ENCODE peak calls at places on chromosome 10, in six cellular contexts. A, S, P, L, H and X are unnamed samples.

GRCh38 chr10:99711129-99711719 is 20.7 kb downstream of the COX15 start:
- DNase-seq in L (peak), S (peak), P (peak), H (peak), A (peak), X (peak)

GRCh38 chr10:5618829-5619228 is 47.6 kb downstream of the ASB13 start:
- DNase-seq in S (no peak), P (no peak), A (no peak), L (peak), H (no peak), X (no peak)

GRCh38 chr10:127997937-127998336 is 91.0 kb downstream of the PTPRE start:
- DNase-seq in H (no peak), A (no peak), S (no peak), P (no peak), L (no peak), X (peak)

GRCh38 chr10:133260895-133261725 is 15.6 kb downstream of the ADAM8 start:
- DNase-seq in A (no peak), H (no peak), L (peak), P (peak), S (no peak), X (peak)

GRCh38 chr10:84743483-84743882 is 415.1 kb downstream of the CCSER2 start:
- DNase-seq in P (peak), A (no peak), S (no peak), H (no peak), L (peak), X (no peak)

GRCh38 chr10:86225098-86225782 is 141.4 kb downstream of the GRID1 start:
- DNase-seq in L (peak), A (no peak), S (peak), H (peak), P (peak), X (no peak)

GRCh38 chr10:27547047-27547446 is 42.9 kb downstream of the RAB18 start:
- DNase-seq in S (no peak), H (no peak), P (no peak), A (no peak), L (no peak), X (no peak)

GRCh38 chr10:93334901-93335312 is 147.2 kb downstream of the MYOF start:
- DNase-seq in H (peak), L (peak), S (peak), A (no peak), P (peak), X (peak)

GRCh38 chr10:12445701-12446334 is 96.5 kb downstream of the CAMK1D start:
- DNase-seq in S (no peak), A (no peak), H (no peak), L (no peak), P (no peak), X (no peak)

GRCh38 chr10:21494221-21495001 is 31.1 kb downstream of the SKIDA1 start:
- DNase-seq in H (no peak), L (peak), P (peak), A (no peak), S (no peak), X (peak)

GRCh38 chr10:63166742-63167258 is 33.7 kb downstream of the NRBF2 start:
- DNase-seq in L (peak), S (peak), P (peak), A (peak), H (peak), X (peak)

GRCh38 chr10:78301891-78302738 is 268.5 kb downstream of the RPS24 start:
- DNase-seq in P (peak), S (no peak), A (no peak), L (peak), H (no peak), X (no peak)

GRCh38 chr10:122237326-122237725 is 33.8 kb upstream of the BTBD16 start:
- DNase-seq in S (no peak), A (no peak), P (no peak), H (no peak), L (no peak), X (no peak)

GRCh38 chr10:91587710-91588638 is 44.9 kb downstream of the PPP1R3C start:
- DNase-seq in A (no peak), L (peak), H (peak), P (peak), S (peak), X (peak)

GRCh38 chr10:80410578-80411145 is 2.3 kb downstream of the PRXL2A start:
- DNase-seq in S (no peak), P (no peak), H (no peak), A (no peak), L (no peak), X (no peak)

GRCh38 chr10:80411267-80411668 is 2.9 kb downstream of the PRXL2A start:
- DNase-seq in L (no peak), A (no peak), S (no peak), P (peak), H (no peak), X (peak)

GRCh38 chr10:80411681-80412230 is 3.4 kb downstream of the PRXL2A start:
- DNase-seq in H (no peak), P (no peak), L (no peak), S (peak), A (no peak), X (no peak)

GRCh38 chr10:80409121-80409520 is 770 bp downstream of the PRXL2A start:
- DNase-seq in L (no peak), H (no peak), P (no peak), A (no peak), S (no peak), X (no peak)

GRCh38 chr10:80410122-80410521 is 1.8 kb downstream of the PRXL2A start:
- DNase-seq in H (no peak), P (no peak), S (no peak), A (no peak), L (no peak), X (peak)
- H3K9ac ChIP-seq in H (no peak), P (peak), S (no peak), A (no peak), L (no peak), X (no peak)

DNA sequence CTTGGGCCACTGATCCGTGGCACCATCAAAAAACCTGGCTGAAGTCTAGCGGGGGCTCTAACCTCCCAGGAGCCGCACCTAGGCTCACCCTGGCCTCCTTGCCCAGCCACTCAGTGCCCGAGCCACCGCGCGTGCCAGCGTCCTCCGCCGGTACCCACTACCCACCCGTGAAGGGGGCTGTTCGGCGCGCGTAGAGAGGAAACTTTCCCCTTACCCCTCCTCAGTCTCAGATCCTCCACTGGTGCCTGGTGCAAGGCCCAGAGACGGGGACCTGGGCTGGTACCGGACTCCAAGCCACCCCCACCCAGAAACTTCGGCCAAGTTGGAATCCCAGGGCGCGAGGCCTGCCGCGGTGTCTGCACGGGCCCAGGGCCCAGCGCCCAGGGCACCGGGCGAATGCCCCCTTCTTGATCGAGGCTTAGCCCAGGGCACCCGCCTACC is 3.5 kb upstream of the EBF3 start:
- DNase-seq in L (no peak), P (no peak), S (no peak), H (no peak), A (no peak), X (no peak)
- H3K9ac ChIP-seq in L (no peak), P (peak), S (no peak), H (no peak), A (no peak), X (peak)

DNA sequence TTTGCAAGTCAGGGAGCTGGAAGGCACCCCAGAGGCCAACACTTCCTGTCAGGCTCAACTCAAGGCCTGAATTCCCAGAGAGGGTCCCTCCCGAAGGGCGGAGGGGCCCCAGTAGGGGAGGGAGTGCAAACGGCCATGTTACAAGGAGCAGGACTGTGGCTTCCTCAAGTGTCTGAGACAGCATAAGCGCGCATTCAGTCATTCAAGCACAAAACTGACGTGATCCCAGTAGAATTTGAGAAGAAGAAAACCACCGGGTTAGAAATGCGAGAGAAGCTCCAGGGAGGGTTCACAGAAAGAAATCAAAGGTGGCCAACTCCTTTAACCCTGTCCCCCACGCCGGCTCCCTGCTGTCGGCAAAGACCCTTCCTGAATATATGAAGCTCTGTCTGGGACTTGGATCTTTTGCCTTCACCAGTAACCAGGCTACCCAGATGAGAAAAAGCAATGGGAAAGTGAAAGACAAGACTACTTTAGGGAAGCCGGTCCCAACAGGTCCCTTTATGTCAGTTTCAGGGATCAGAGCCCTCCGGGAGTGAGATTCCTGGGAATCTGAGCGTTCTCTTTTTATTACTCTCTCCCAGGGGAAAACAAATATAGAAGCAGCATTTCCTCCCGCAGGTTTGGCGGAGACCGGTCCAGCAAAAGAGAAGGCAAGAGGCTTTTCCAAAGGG is 1.3 kb downstream of the AFAP1L2 start:
- DNase-seq in A (no peak), P (no peak), H (peak), S (peak), L (no peak), X (peak)
- H3K9ac ChIP-seq in A (peak), P (no peak), H (peak), S (peak), L (no peak), X (peak)

GRCh38 chr10:119420950-119421875 is 121.3 kb downstream of the RGS10 start:
- DNase-seq in H (no peak), A (no peak), P (no peak), L (no peak), S (no peak), X (no peak)
- H3K9ac ChIP-seq in H (no peak), A (no peak), P (no peak), L (no peak), S (no peak), X (peak)